ENCODE peak calls at places on chromosomes 16 and 17, in four cellular contexts. E is mesendoderm, R is IMR-90, F is H9. N is an unnamed sample.

GRCh38 chr17:65495255-65496060 is 66.0 kb downstream of the AXIN2 start:
- DNase-seq in E (peak), F (peak), R (no peak), N (peak)

GRCh38 chr17:73748521-73748920 is 104.3 kb upstream of the SDK2 start:
- DNase-seq in E (no peak), F (no peak), R (no peak), N (no peak)

GRCh38 chr17:30571921-30572320 is 94.7 kb downstream of the GOSR1 start:
- DNase-seq in F (no peak), R (no peak), E (no peak), N (no peak)

GRCh38 chr16:28139530-28139929 is 72.2 kb downstream of the XPO6 start:
- DNase-seq in E (no peak), F (no peak), R (no peak), N (no peak)

GRCh38 chr17:42111901-42112551 is 488 bp downstream of the DHX58 start:
- DNase-seq in R (peak), E (no peak), F (peak), N (no peak)

GRCh38 chr17:40552806-40553693 is 12.2 kb downstream of the CCR7 start:
- DNase-seq in F (peak), R (no peak), E (no peak), N (no peak)

GRCh38 chr16:49599281-49599680 is 225.7 kb downstream of the C16orf78 start:
- DNase-seq in E (no peak), R (no peak), F (peak), N (peak)

GRCh38 chr17:47785538-47786123 is 36.0 kb downstream of the OSBPL7 start:
- DNase-seq in R (peak), E (peak), F (peak), N (peak)

GRCh38 chr17:34241062-34241461 is 14.0 kb upstream of the CCL2 start:
- DNase-seq in F (no peak), R (peak), E (no peak), N (no peak)

GRCh38 chr16:56700195-56700594 is 17.9 kb downstream of the MT1X start:
- DNase-seq in R (peak), E (no peak), F (no peak), N (no peak)

GRCh38 chr17:31100840-31101239 is 6.1 kb downstream of the NF1 start:
- DNase-seq in E (no peak), F (no peak), R (no peak), N (no peak)

GRCh38 chr17:50412188-50412732 is 13.8 kb upstream of the ACSF2 start:
- DNase-seq in F (no peak), R (no peak), E (no peak), N (no peak)

DNA sequence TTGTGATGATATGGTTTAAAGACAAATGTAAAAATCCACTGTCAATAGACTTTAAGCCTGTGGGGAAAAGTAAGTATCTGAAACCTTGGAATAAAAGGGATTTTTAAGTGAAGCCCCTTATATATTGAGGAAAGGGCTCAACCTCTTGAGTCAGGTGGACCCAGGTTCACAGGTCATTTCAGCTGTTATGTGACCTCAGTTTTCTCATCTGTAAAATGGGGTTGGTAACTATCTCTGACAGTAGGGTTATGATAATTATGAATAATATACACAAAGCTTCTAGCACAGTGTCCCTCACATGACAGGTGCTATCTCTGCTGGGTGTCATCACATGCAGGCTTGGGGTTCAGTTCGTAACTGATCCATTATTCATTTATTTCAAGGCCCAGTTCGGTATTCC is 57.0 kb downstream of the USP10 start:
- DNase-seq in R (no peak), F (no peak), E (no peak), N (no peak)
- H3K56ac ChIP-seq in R (no peak), F (no peak), E (no peak), N (no peak)

GRCh38 chr17:10657866-10658265 is 757 bp upstream of the MYH3 start:
- DNase-seq in E (no peak), F (no peak), R (no peak), N (no peak)
- H3K4me2 ChIP-seq in E (no peak), F (no peak), R (no peak), N (no peak)

GRCh38 chr17:37523715-37524219 is 34.1 kb downstream of the DUSP14 start:
- DNase-seq in F (no peak), E (no peak), R (no peak), N (peak)
- H3K56ac ChIP-seq in F (no peak), E (no peak), R (no peak), N (no peak)

DNA sequence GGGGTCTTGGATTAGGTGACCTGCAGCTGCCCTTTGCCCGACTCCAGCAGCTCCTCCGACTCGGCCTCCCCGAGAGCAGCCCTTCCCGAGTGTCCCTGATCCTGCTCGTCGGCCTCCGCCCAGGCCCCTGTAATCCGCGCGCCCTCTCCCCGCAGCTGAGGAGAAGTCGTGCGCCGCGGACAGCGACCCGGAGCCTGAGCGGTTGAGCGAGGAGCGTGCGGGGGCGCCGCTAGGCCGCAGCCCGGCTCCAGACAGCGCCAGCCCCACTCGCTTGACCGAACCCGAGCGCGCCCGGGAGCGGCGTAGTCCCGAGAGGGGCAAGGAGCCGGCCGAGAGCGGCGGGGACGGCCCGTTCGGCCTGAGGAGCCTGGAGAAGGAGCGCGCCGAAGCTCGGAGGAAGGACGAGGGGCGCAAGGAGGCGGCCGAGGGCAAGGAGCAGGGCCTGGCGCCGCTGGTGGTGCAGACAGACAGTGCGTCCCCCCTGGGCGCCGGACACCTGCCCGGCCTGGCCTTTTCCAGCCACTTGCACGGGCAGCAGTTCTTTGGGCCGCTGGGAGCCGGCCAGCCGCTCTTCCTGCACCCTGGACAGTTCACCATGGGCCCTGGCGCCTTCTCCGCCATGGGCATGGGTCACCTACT is 5.5 kb downstream of the TBX2 start:
- DNase-seq in R (peak), E (no peak), F (peak), N (peak)
- H3K4me2 ChIP-seq in R (peak), E (no peak), F (no peak), N (peak)

DNA sequence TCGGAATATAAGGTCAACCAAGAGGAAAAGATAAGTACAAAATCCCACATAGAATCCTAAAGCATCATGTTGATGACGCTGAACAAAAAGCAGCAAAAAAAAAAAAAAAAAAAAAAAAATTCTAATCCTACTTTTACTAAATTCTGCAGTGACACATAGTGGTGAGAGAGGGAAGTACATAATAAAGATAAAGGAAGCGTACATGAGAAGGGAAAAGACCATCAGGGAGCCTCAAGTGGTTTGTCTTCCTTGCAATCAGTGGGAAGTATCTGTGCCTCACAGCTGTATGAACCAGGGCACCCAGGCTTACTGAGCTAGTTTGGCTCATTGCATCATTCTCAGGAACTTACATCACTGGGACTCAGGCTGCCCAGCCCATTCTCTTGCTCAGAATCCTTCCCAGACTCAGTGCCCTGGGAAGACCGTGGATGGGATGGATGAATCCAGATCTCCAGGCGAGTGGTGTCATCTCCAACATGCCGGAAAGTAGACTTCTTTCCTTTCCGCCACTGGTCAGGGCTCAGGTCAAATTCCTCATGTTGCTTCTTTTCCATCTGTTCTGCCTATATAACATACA is 21.2 kb downstream of the SMG6 start:
- DNase-seq in R (peak), E (peak), F (peak), N (no peak)
- H3K56ac ChIP-seq in R (no peak), E (no peak), F (no peak), N (no peak)

DNA sequence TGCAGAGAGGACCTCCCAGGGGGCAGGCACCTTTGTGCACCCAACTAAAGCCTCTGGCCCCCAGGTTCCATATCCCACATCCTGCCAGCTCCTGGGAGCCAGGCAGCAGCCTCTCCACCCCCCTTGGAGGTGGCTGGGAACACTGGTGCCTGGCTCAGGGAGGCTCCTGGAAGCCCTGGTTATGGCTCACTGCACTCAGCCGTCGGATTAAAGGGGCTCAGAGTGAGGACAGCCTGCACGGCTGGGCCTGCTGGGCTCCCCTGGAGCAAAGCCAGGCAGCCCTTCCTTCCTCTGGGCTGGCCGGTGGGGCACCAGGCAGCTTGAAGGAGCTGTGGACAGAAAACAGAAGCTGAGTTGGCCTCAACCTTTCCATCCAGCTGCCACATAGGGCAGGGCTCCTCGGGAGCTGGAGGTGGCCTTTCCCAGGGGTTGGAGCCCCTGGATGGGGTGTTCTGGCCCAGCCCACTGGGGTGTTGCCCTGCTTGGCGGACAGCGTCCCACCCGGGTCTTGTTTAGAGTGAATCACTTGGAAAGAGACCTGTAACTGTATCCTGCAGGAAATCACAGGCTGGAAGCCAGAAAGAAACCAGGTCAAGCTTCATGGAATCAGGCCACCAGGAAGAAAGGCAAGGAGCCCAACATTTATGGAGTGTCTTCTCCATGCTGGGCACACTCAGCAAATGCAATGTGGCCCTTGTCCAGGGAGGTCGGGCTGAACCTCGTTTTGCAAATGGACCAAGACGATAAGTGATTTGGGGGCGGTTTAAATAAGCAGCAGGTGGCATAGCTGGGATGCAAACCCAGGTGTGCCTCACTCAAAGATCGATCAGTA is 253.3 kb downstream of the SOX9 start:
- DNase-seq in E (no peak), F (no peak), R (peak), N (no peak)
- H3K4me2 ChIP-seq in E (no peak), F (no peak), R (no peak), N (no peak)

GRCh38 chr16:48246066-48246465 is 1.3 kb downstream of the ABCC11 start:
- DNase-seq in F (no peak), R (peak), E (no peak), N (no peak)
- H3K56ac ChIP-seq in F (no peak), R (no peak), E (no peak), N (no peak)

N was measured in H1.